ENCODE peak calls at places on chromosome 11, in nine cellular contexts. One of them, this sample, is unnamed.

GRCh38 chr11:134731562-134731961 is 319.5 kb upstream of the B3GAT1 start:
- DNase-seq in upper lobe of left lung: no peak
- DNase-seq in ovary: no peak
- DNase-seq in esophagus squamous epithelium: no peak
- DNase-seq in heart left ventricle: no peak
- DNase-seq in stomach: no peak
- DNase-seq in breast epithelium: peak; percentile 52
- DNase-seq in A549: no peak
- DNase-seq in adrenal gland: no peak
- DNase-seq in this sample: no peak

GRCh38 chr11:16791494-16791961 is 53.1 kb downstream of the C11orf58 start:
- DNase-seq in heart left ventricle: no peak
- DNase-seq in esophagus squamous epithelium: no peak
- DNase-seq in A549: peak; percentile 75
- DNase-seq in adrenal gland: peak; percentile 76
- DNase-seq in ovary: peak; percentile 27
- DNase-seq in upper lobe of left lung: no peak
- DNase-seq in stomach: no peak
- DNase-seq in breast epithelium: peak; percentile 48
- DNase-seq in this sample: no peak

GRCh38 chr11:18312663-18313420 is 9.1 kb downstream of the HPS5 start:
- DNase-seq in esophagus squamous epithelium: no peak
- DNase-seq in breast epithelium: peak; percentile 54
- DNase-seq in upper lobe of left lung: no peak
- DNase-seq in A549: no peak
- DNase-seq in heart left ventricle: no peak
- DNase-seq in ovary: no peak
- DNase-seq in adrenal gland: no peak
- DNase-seq in stomach: no peak
- DNase-seq in this sample: no peak

GRCh38 chr11:34300571-34301295 is 57.1 kb downstream of the ABTB2 start:
- DNase-seq in breast epithelium: no peak
- DNase-seq in ovary: no peak
- DNase-seq in stomach: no peak
- DNase-seq in heart left ventricle: no peak
- DNase-seq in esophagus squamous epithelium: no peak
- DNase-seq in adrenal gland: no peak
- DNase-seq in A549: no peak
- DNase-seq in upper lobe of left lung: no peak
- DNase-seq in this sample: no peak

GRCh38 chr11:108984548-108984947 is 319.7 kb downstream of the DDX10 start:
- DNase-seq in A549: no peak
- DNase-seq in heart left ventricle: no peak
- DNase-seq in breast epithelium: no peak
- DNase-seq in esophagus squamous epithelium: no peak
- DNase-seq in ovary: no peak
- DNase-seq in upper lobe of left lung: no peak
- DNase-seq in adrenal gland: no peak
- DNase-seq in stomach: no peak
- DNase-seq in this sample: no peak

GRCh38 chr11:67376873-67377808 is 3.7 kb upstream of the CLCF1 start:
- DNase-seq in A549: peak; percentile 60
- DNase-seq in heart left ventricle: no peak
- DNase-seq in breast epithelium: no peak
- DNase-seq in stomach: no peak
- DNase-seq in adrenal gland: no peak
- DNase-seq in esophagus squamous epithelium: no peak
- DNase-seq in ovary: peak; percentile 15
- DNase-seq in upper lobe of left lung: no peak
- DNase-seq in this sample: peak; percentile 32

GRCh38 chr11:67120881-67121710 is 2.0 kb downstream of the KDM2A start:
- DNase-seq in stomach: peak; percentile 45
- DNase-seq in adrenal gland: peak; percentile 70
- DNase-seq in ovary: no peak
- DNase-seq in breast epithelium: no peak
- DNase-seq in esophagus squamous epithelium: no peak
- DNase-seq in A549: peak; percentile 34
- DNase-seq in upper lobe of left lung: no peak
- DNase-seq in heart left ventricle: no peak
- DNase-seq in this sample: no peak

GRCh38 chr11:118705111-118705741 is 25.8 kb upstream of the TREH start:
- DNase-seq in heart left ventricle: peak; percentile 63
- DNase-seq in stomach: no peak
- DNase-seq in breast epithelium: no peak
- DNase-seq in upper lobe of left lung: no peak
- DNase-seq in A549: no peak
- DNase-seq in ovary: no peak
- DNase-seq in adrenal gland: peak; percentile 52
- DNase-seq in esophagus squamous epithelium: no peak
- DNase-seq in this sample: no peak

GRCh38 chr11:3902441-3902840 is 47.0 kb downstream of the STIM1 start:
- DNase-seq in stomach: peak; percentile 40
- DNase-seq in upper lobe of left lung: no peak
- DNase-seq in ovary: no peak
- DNase-seq in adrenal gland: no peak
- DNase-seq in esophagus squamous epithelium: no peak
- DNase-seq in A549: no peak
- DNase-seq in breast epithelium: no peak
- DNase-seq in heart left ventricle: no peak
- DNase-seq in this sample: no peak

GRCh38 chr11:3903207-3903896 is 47.9 kb downstream of the STIM1 start:
- DNase-seq in adrenal gland: no peak
- DNase-seq in ovary: no peak
- DNase-seq in breast epithelium: peak; percentile 43
- DNase-seq in heart left ventricle: no peak
- DNase-seq in upper lobe of left lung: no peak
- DNase-seq in A549: no peak
- DNase-seq in esophagus squamous epithelium: no peak
- DNase-seq in stomach: no peak
- DNase-seq in this sample: no peak

GRCh38 chr11:3906166-3906565 is 50.7 kb downstream of the STIM1 start:
- DNase-seq in ovary: no peak
- DNase-seq in breast epithelium: no peak
- DNase-seq in stomach: no peak
- DNase-seq in A549: no peak
- DNase-seq in esophagus squamous epithelium: no peak
- DNase-seq in adrenal gland: no peak
- DNase-seq in upper lobe of left lung: no peak
- DNase-seq in heart left ventricle: no peak
- DNase-seq in this sample: no peak

GRCh38 chr11:3905080-3905953 is 49.9 kb downstream of the STIM1 start:
- DNase-seq in esophagus squamous epithelium: no peak
- DNase-seq in breast epithelium: peak; percentile 88
- DNase-seq in A549: peak; percentile 76
- DNase-seq in upper lobe of left lung: no peak
- DNase-seq in ovary: no peak
- DNase-seq in stomach: peak; percentile 34
- DNase-seq in adrenal gland: peak; percentile 60
- DNase-seq in heart left ventricle: no peak
- DNase-seq in this sample: no peak

DNA sequence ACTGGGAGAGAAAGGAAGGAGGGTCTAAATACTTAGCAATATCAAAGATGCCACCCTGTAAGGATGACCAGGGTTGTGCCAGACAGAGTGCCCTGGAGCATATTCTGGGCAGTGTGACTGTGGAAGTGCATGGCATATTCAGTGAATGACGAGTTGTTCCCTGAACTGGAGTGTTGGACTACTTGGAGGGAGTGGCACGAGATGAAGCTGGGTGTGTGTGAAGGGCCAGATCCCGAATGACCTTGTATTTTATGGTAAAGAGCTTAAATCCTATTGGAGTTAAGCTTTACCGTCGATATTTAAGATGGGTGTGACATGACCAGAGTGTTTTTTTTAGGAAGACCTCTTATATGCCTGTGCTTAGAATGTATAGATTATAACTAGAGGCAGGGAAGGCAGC is 48.8 kb downstream of the STIM1 start:
- DNase-seq in A549: no peak
- DNase-seq in heart left ventricle: no peak
- DNase-seq in stomach: no peak
- DNase-seq in ovary: no peak
- DNase-seq in breast epithelium: peak; percentile 67
- DNase-seq in adrenal gland: no peak
- DNase-seq in upper lobe of left lung: no peak
- DNase-seq in esophagus squamous epithelium: no peak
- DNase-seq in this sample: no peak
- TF ChIP-seq POLR2A in A549: no peak
- TF ChIP-seq POLR2A in heart left ventricle: no peak
- TF ChIP-seq POLR2A in stomach: no peak
- TF ChIP-seq POLR2A in ovary: no peak
- TF ChIP-seq POLR2A in breast epithelium: no peak
- TF ChIP-seq POLR2A in adrenal gland: no peak
- TF ChIP-seq POLR2A in upper lobe of left lung: no peak
- TF ChIP-seq POLR2A in esophagus squamous epithelium: no peak
- TF ChIP-seq POLR2A in this sample: no peak

GRCh38 chr11:126465573-126466287 is 110.2 kb downstream of the ST3GAL4 start:
- DNase-seq in esophagus squamous epithelium: no peak
- DNase-seq in upper lobe of left lung: no peak
- DNase-seq in A549: no peak
- DNase-seq in heart left ventricle: peak; percentile 55
- DNase-seq in adrenal gland: peak; percentile 62
- DNase-seq in ovary: no peak
- DNase-seq in stomach: peak; percentile 30
- DNase-seq in breast epithelium: no peak
- DNase-seq in this sample: no peak

GRCh38 chr11:126462422-126462821 is 106.9 kb downstream of the ST3GAL4 start:
- DNase-seq in upper lobe of left lung: no peak
- DNase-seq in A549: no peak
- DNase-seq in esophagus squamous epithelium: no peak
- DNase-seq in adrenal gland: no peak
- DNase-seq in stomach: no peak
- DNase-seq in ovary: no peak
- DNase-seq in heart left ventricle: peak; percentile 19
- DNase-seq in breast epithelium: no peak
- DNase-seq in this sample: no peak

GRCh38 chr11:126467046-126467370 is 111.5 kb downstream of the ST3GAL4 start:
- DNase-seq in A549: no peak
- DNase-seq in upper lobe of left lung: peak; percentile 65
- DNase-seq in breast epithelium: no peak
- DNase-seq in adrenal gland: no peak
- DNase-seq in stomach: no peak
- DNase-seq in ovary: no peak
- DNase-seq in esophagus squamous epithelium: no peak
- DNase-seq in heart left ventricle: no peak
- DNase-seq in this sample: no peak

GRCh38 chr11:126466288-126467045 is 111.0 kb downstream of the ST3GAL4 start:
- DNase-seq in upper lobe of left lung: peak; percentile 70
- DNase-seq in A549: no peak
- DNase-seq in breast epithelium: no peak
- DNase-seq in adrenal gland: no peak
- DNase-seq in heart left ventricle: peak; percentile 56
- DNase-seq in esophagus squamous epithelium: no peak
- DNase-seq in stomach: no peak
- DNase-seq in ovary: no peak
- DNase-seq in this sample: no peak

DNA sequence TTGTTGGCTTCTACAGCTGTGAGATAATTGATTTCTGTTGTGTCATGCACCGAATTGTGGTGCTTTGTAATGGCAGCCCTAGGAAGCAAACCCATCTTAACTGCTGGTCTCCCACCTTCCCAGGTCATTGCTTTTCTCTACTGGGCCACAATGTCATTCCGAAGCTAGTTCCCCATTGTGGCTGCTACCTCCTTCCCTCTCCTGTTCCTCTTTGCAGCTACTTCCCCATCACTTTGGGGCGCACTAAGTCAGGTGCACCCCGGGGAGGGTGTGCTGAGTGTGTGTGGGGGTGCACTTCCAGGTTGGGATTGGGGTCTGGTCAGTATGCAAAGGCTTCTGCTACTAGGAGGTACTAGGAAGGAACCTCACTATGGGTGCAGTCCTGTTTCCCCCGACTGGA is 109.3 kb downstream of the ST3GAL4 start:
- DNase-seq in heart left ventricle: no peak
- DNase-seq in adrenal gland: no peak
- DNase-seq in esophagus squamous epithelium: no peak
- DNase-seq in upper lobe of left lung: no peak
- DNase-seq in A549: no peak
- DNase-seq in ovary: no peak
- DNase-seq in stomach: no peak
- DNase-seq in breast epithelium: no peak
- DNase-seq in this sample: no peak
- H3K27ac ChIP-seq in heart left ventricle: no peak overlapping the region
- H3K27ac ChIP-seq in adrenal gland: no peak overlapping the region
- H3K27ac ChIP-seq in esophagus squamous epithelium: no peak overlapping the region
- H3K27ac ChIP-seq in upper lobe of left lung: peak overlapping the region; percentile 85
- H3K27ac ChIP-seq in A549: no peak overlapping the region
- H3K27ac ChIP-seq in ovary: no peak overlapping the region
- H3K27ac ChIP-seq in stomach: peak overlapping the region; percentile 25
- H3K27ac ChIP-seq in breast epithelium: no peak overlapping the region
- H3K27ac ChIP-seq in this sample: no peak overlapping the region

DNA sequence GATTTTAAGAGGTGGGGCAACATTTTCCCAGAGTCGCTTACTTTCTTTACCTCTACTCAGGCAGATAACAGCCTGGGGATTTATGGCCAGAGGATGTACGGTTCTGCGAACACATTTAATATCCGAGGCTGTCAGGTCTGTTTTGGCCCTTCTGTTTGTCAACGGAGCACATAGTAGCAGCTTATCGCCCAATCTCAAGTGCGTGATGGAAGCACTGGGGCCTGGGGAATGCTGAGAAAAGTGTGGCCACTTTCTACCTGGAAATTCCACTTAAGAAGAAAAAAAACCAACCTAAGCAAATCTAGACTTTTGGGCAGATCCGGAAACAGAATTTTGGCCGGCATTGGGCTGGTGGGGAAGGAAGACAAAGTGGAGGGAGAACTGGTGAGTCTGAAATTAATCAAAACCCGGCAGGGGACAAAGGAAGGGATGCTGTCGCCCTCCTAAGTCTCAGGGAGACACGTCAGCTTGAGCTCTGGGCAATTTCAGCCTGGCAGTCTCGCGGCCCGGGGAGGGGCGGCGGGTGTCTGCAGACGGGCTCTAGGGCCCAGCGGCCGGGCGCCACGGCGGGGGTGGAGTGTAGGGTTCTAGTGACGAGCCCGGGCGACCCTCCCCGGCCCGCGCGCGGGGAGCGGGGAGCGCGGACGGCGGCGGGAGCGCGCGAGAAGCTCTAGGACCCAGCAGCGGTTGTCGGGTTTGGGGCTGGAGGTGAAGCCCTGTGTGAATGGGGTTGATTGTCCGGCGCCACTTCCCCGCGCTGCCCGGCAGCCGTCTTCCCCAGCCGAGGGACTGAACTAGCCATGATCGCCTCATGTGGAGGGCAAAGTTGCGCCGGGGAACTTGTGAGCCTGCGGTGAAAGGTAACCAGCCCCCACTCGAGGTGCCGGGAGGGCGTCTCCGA is at the start of gene AMOTL1:
- DNase-seq in heart left ventricle: peak; percentile 93
- DNase-seq in A549: peak; percentile 74
- DNase-seq in ovary: peak; percentile 61
- DNase-seq in breast epithelium: peak; percentile 80
- DNase-seq in upper lobe of left lung: peak; percentile 98
- DNase-seq in adrenal gland: peak; percentile 92
- DNase-seq in stomach: peak; percentile 71
- DNase-seq in esophagus squamous epithelium: peak; percentile 4
- DNase-seq in this sample: peak; percentile 87
- TF ChIP-seq POLR2A in heart left ventricle: peak; percentile 78
- TF ChIP-seq POLR2A in A549: peak; percentile 44
- TF ChIP-seq POLR2A in ovary: peak; percentile 45
- TF ChIP-seq POLR2A in breast epithelium: no peak
- TF ChIP-seq POLR2A in upper lobe of left lung: peak; percentile 77
- TF ChIP-seq POLR2A in adrenal gland: peak; percentile 28
- TF ChIP-seq POLR2A in stomach: no peak
- TF ChIP-seq POLR2A in esophagus squamous epithelium: peak; percentile 82
- TF ChIP-seq POLR2A in this sample: peak; percentile 82

DNA sequence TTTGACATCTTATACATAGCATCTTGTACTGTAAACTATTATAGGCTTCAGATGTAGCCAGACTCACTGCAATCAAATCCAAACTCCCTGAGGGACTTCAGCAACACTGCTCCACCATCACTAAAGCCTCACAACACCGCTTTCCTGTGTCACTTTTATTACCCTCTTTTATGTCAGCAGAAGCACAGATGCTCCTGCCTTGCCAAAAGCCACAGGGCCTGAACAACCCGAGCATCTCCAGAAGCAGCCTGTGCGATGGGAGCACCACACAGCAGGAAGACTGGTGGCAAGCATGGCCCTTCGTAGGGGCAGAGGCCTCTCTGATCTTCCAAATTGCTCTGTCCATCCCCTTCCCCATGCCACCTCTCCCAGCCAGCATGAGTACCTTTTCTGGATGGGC is 22.9 kb downstream of the TMEM123 start:
- DNase-seq in ovary: no peak
- DNase-seq in adrenal gland: no peak
- DNase-seq in A549: no peak
- DNase-seq in heart left ventricle: no peak
- DNase-seq in upper lobe of left lung: no peak
- DNase-seq in esophagus squamous epithelium: no peak
- DNase-seq in breast epithelium: no peak
- DNase-seq in stomach: no peak
- DNase-seq in this sample: no peak
- H3K27ac ChIP-seq in ovary: no peak overlapping the region
- H3K27ac ChIP-seq in adrenal gland: no peak overlapping the region
- H3K27ac ChIP-seq in A549: no peak overlapping the region
- H3K27ac ChIP-seq in heart left ventricle: peak overlapping the region; percentile 46
- H3K27ac ChIP-seq in upper lobe of left lung: no peak overlapping the region
- H3K27ac ChIP-seq in esophagus squamous epithelium: no peak overlapping the region
- H3K27ac ChIP-seq in breast epithelium: no peak overlapping the region
- H3K27ac ChIP-seq in stomach: peak overlapping the region; percentile 14
- H3K27ac ChIP-seq in this sample: no peak overlapping the region